ENCODE peak calls at places on chromosomes 13 and 19, in six cellular contexts. One of them, this sample, is unnamed.

GRCh38 chr19:34181111-34181864 is 9.0 kb downstream of the LSM14A start:
- DNase-seq in CD8-positive, alpha-beta T cell: no peak
- DNase-seq in GM04503: no peak
- DNase-seq in GM23248: no peak
- DNase-seq in progenitor cell of endocrine pancreas: no peak
- DNase-seq in stimulated activated CD4-positive, alpha-beta T cell treated with anti-CD3 and anti-CD28 coated beads, TNF-alpha, amount 100 ng/mL, for 4 hours: no peak
- DNase-seq in this sample: no peak

GRCh38 chr13:49210669-49211068 is 9.5 kb upstream of the MLNR start:
- DNase-seq in CD8-positive, alpha-beta T cell: no peak
- DNase-seq in GM04503: no peak
- DNase-seq in GM23248: no peak
- DNase-seq in progenitor cell of endocrine pancreas: no peak
- DNase-seq in stimulated activated CD4-positive, alpha-beta T cell treated with anti-CD3 and anti-CD28 coated beads, TNF-alpha, amount 100 ng/mL, for 4 hours: no peak
- DNase-seq in this sample: no peak

GRCh38 chr19:43780706-43781525 is at the start of gene KCNN4:
- DNase-seq in CD8-positive, alpha-beta T cell: peak; percentile 46
- DNase-seq in GM04503: no peak
- DNase-seq in GM23248: peak; percentile 85
- DNase-seq in progenitor cell of endocrine pancreas: no peak
- DNase-seq in stimulated activated CD4-positive, alpha-beta T cell treated with anti-CD3 and anti-CD28 coated beads, TNF-alpha, amount 100 ng/mL, for 4 hours: no peak
- DNase-seq in this sample: peak; percentile 14

GRCh38 chr19:6060600-6061391 is 49.5 kb downstream of the RFX2 start:
- DNase-seq in CD8-positive, alpha-beta T cell: no peak
- DNase-seq in GM04503: peak; percentile 65
- DNase-seq in GM23248: peak; percentile 71
- DNase-seq in progenitor cell of endocrine pancreas: no peak
- DNase-seq in stimulated activated CD4-positive, alpha-beta T cell treated with anti-CD3 and anti-CD28 coated beads, TNF-alpha, amount 100 ng/mL, for 4 hours: peak; percentile 9
- DNase-seq in this sample: peak; percentile 26

GRCh38 chr13:99979453-99980200 is 2.0 kb upstream of the ZIC2 start:
- DNase-seq in CD8-positive, alpha-beta T cell: no peak
- DNase-seq in GM04503: no peak
- DNase-seq in GM23248: peak; percentile 29
- DNase-seq in progenitor cell of endocrine pancreas: peak; percentile 21
- DNase-seq in stimulated activated CD4-positive, alpha-beta T cell treated with anti-CD3 and anti-CD28 coated beads, TNF-alpha, amount 100 ng/mL, for 4 hours: no peak
- DNase-seq in this sample: no peak

GRCh38 chr13:51520524-51520923 is 63.7 kb upstream of the WDFY2 start:
- DNase-seq in CD8-positive, alpha-beta T cell: no peak
- DNase-seq in GM04503: no peak
- DNase-seq in GM23248: peak; percentile 90
- DNase-seq in progenitor cell of endocrine pancreas: no peak
- DNase-seq in stimulated activated CD4-positive, alpha-beta T cell treated with anti-CD3 and anti-CD28 coated beads, TNF-alpha, amount 100 ng/mL, for 4 hours: no peak
- DNase-seq in this sample: no peak

GRCh38 chr13:79966502-79966901 is 374.4 kb downstream of the SPRY2 start:
- DNase-seq in CD8-positive, alpha-beta T cell: no peak
- DNase-seq in GM04503: no peak
- DNase-seq in GM23248: peak; percentile 34
- DNase-seq in progenitor cell of endocrine pancreas: no peak
- DNase-seq in stimulated activated CD4-positive, alpha-beta T cell treated with anti-CD3 and anti-CD28 coated beads, TNF-alpha, amount 100 ng/mL, for 4 hours: no peak
- DNase-seq in this sample: no peak

GRCh38 chr19:17504030-17504429 is 7.4 kb upstream of the PGLS start:
- DNase-seq in CD8-positive, alpha-beta T cell: no peak
- DNase-seq in GM04503: no peak
- DNase-seq in GM23248: no peak
- DNase-seq in progenitor cell of endocrine pancreas: no peak
- DNase-seq in stimulated activated CD4-positive, alpha-beta T cell treated with anti-CD3 and anti-CD28 coated beads, TNF-alpha, amount 100 ng/mL, for 4 hours: no peak
- DNase-seq in this sample: no peak

GRCh38 chr13:18996627-18997051 is 185.0 kb downstream of the TUBA3C start:
- DNase-seq in CD8-positive, alpha-beta T cell: no peak
- DNase-seq in GM04503: no peak
- DNase-seq in GM23248: peak; percentile 0
- DNase-seq in progenitor cell of endocrine pancreas: no peak
- DNase-seq in stimulated activated CD4-positive, alpha-beta T cell treated with anti-CD3 and anti-CD28 coated beads, TNF-alpha, amount 100 ng/mL, for 4 hours: no peak
- DNase-seq in this sample: no peak

GRCh38 chr13:79886601-79887000 is 405.6 kb downstream of the NDFIP2 start:
- DNase-seq in CD8-positive, alpha-beta T cell: no peak
- DNase-seq in GM04503: no peak
- DNase-seq in GM23248: no peak
- DNase-seq in progenitor cell of endocrine pancreas: no peak
- DNase-seq in stimulated activated CD4-positive, alpha-beta T cell treated with anti-CD3 and anti-CD28 coated beads, TNF-alpha, amount 100 ng/mL, for 4 hours: no peak
- DNase-seq in this sample: no peak

GRCh38 chr13:98839826-98840769 is 87.6 kb upstream of the SLC15A1 start:
- DNase-seq in CD8-positive, alpha-beta T cell: peak; percentile 11
- DNase-seq in GM04503: no peak
- DNase-seq in GM23248: peak; percentile 81
- DNase-seq in progenitor cell of endocrine pancreas: peak; percentile 44
- DNase-seq in stimulated activated CD4-positive, alpha-beta T cell treated with anti-CD3 and anti-CD28 coated beads, TNF-alpha, amount 100 ng/mL, for 4 hours: peak; percentile 12
- DNase-seq in this sample: peak; percentile 9

GRCh38 chr19:7705387-7706187 is 3.7 kb upstream of the FCER2 start:
- DNase-seq in CD8-positive, alpha-beta T cell: peak; percentile 63
- DNase-seq in GM04503: no peak
- DNase-seq in GM23248: no peak
- DNase-seq in progenitor cell of endocrine pancreas: no peak
- DNase-seq in stimulated activated CD4-positive, alpha-beta T cell treated with anti-CD3 and anti-CD28 coated beads, TNF-alpha, amount 100 ng/mL, for 4 hours: peak; percentile 47
- DNase-seq in this sample: peak; percentile 82

GRCh38 chr19:36916991-36917390 is 859 bp downstream of the ZNF568 start:
- DNase-seq in CD8-positive, alpha-beta T cell: no peak
- DNase-seq in GM04503: peak; percentile 10
- DNase-seq in GM23248: peak; percentile 72
- DNase-seq in progenitor cell of endocrine pancreas: no peak
- DNase-seq in stimulated activated CD4-positive, alpha-beta T cell treated with anti-CD3 and anti-CD28 coated beads, TNF-alpha, amount 100 ng/mL, for 4 hours: no peak
- DNase-seq in this sample: no peak

GRCh38 chr13:30158774-30159445 is 148.4 kb downstream of the KATNAL1 start:
- DNase-seq in CD8-positive, alpha-beta T cell: no peak
- DNase-seq in GM04503: peak; percentile 63
- DNase-seq in GM23248: peak; percentile 83
- DNase-seq in progenitor cell of endocrine pancreas: no peak
- DNase-seq in stimulated activated CD4-positive, alpha-beta T cell treated with anti-CD3 and anti-CD28 coated beads, TNF-alpha, amount 100 ng/mL, for 4 hours: no peak
- DNase-seq in this sample: no peak

GRCh38 chr13:43006893-43007631 is 15.0 kb upstream of the EPSTI1 start:
- DNase-seq in CD8-positive, alpha-beta T cell: no peak
- DNase-seq in GM04503: no peak
- DNase-seq in GM23248: peak; percentile 63
- DNase-seq in progenitor cell of endocrine pancreas: no peak
- DNase-seq in stimulated activated CD4-positive, alpha-beta T cell treated with anti-CD3 and anti-CD28 coated beads, TNF-alpha, amount 100 ng/mL, for 4 hours: no peak
- DNase-seq in this sample: no peak

GRCh38 chr13:46668302-46668720 is 115.3 kb downstream of the LRCH1 start:
- DNase-seq in CD8-positive, alpha-beta T cell: no peak
- DNase-seq in GM04503: peak; percentile 78
- DNase-seq in GM23248: peak; percentile 91
- DNase-seq in progenitor cell of endocrine pancreas: no peak
- DNase-seq in stimulated activated CD4-positive, alpha-beta T cell treated with anti-CD3 and anti-CD28 coated beads, TNF-alpha, amount 100 ng/mL, for 4 hours: no peak
- DNase-seq in this sample: no peak

GRCh38 chr19:47723573-47723923 is 10.3 kb downstream of the EHD2 start:
- DNase-seq in CD8-positive, alpha-beta T cell: no peak
- DNase-seq in GM04503: no peak
- DNase-seq in GM23248: peak; percentile 88
- DNase-seq in progenitor cell of endocrine pancreas: no peak
- DNase-seq in stimulated activated CD4-positive, alpha-beta T cell treated with anti-CD3 and anti-CD28 coated beads, TNF-alpha, amount 100 ng/mL, for 4 hours: no peak
- DNase-seq in this sample: no peak

GRCh38 chr13:36298535-36299068 is 988 bp upstream of the CCDC169 start:
- DNase-seq in CD8-positive, alpha-beta T cell: no peak
- DNase-seq in GM04503: no peak
- DNase-seq in GM23248: no peak
- DNase-seq in progenitor cell of endocrine pancreas: no peak
- DNase-seq in stimulated activated CD4-positive, alpha-beta T cell treated with anti-CD3 and anti-CD28 coated beads, TNF-alpha, amount 100 ng/mL, for 4 hours: no peak
- DNase-seq in this sample: no peak

GRCh38 chr19:42577016-42577415 is 17.7 kb downstream of the CEACAM8 start:
- DNase-seq in CD8-positive, alpha-beta T cell: no peak
- DNase-seq in GM04503: no peak
- DNase-seq in GM23248: no peak
- DNase-seq in progenitor cell of endocrine pancreas: no peak
- DNase-seq in stimulated activated CD4-positive, alpha-beta T cell treated with anti-CD3 and anti-CD28 coated beads, TNF-alpha, amount 100 ng/mL, for 4 hours: no peak
- DNase-seq in this sample: no peak

GRCh38 chr19:49921871-49922755 is 6.9 kb upstream of the ATF5 start:
- DNase-seq in CD8-positive, alpha-beta T cell: no peak
- DNase-seq in GM04503: peak; percentile 61
- DNase-seq in GM23248: peak; percentile 86
- DNase-seq in progenitor cell of endocrine pancreas: no peak
- DNase-seq in stimulated activated CD4-positive, alpha-beta T cell treated with anti-CD3 and anti-CD28 coated beads, TNF-alpha, amount 100 ng/mL, for 4 hours: no peak
- DNase-seq in this sample: no peak

GRCh38 chr19:58476498-58477015 is 405 bp downstream of the ZNF446 start:
- DNase-seq in CD8-positive, alpha-beta T cell: no peak
- DNase-seq in GM04503: no peak
- DNase-seq in GM23248: peak; percentile 80
- DNase-seq in progenitor cell of endocrine pancreas: no peak
- DNase-seq in stimulated activated CD4-positive, alpha-beta T cell treated with anti-CD3 and anti-CD28 coated beads, TNF-alpha, amount 100 ng/mL, for 4 hours: no peak
- DNase-seq in this sample: no peak

GRCh38 chr19:19447536-19448237 is 42.2 kb downstream of the GATAD2A start:
- DNase-seq in CD8-positive, alpha-beta T cell: no peak
- DNase-seq in GM04503: no peak
- DNase-seq in GM23248: peak; percentile 27
- DNase-seq in progenitor cell of endocrine pancreas: no peak
- DNase-seq in stimulated activated CD4-positive, alpha-beta T cell treated with anti-CD3 and anti-CD28 coated beads, TNF-alpha, amount 100 ng/mL, for 4 hours: no peak
- DNase-seq in this sample: peak; percentile 36